ENCODE peak calls at places on chromosomes 6 and 20, in five cellular contexts. One of them, this sample, is unnamed.

GRCh38 chr6:70413829-70414494 is 654 bp downstream of the FAM135A start:
- DNase-seq in H1: no peak
- DNase-seq in neural progenitor cell: peak; percentile 37
- DNase-seq in IMR-90: no peak
- DNase-seq in PC-3: peak; percentile 12
- DNase-seq in this sample: no peak

GRCh38 chr6:11785953-11786579 is 7.5 kb upstream of the ADTRP start:
- DNase-seq in H1: no peak
- DNase-seq in neural progenitor cell: no peak
- DNase-seq in PC-3: no peak
- DNase-seq in IMR-90: no peak
- DNase-seq in this sample: no peak

GRCh38 chr6:25661129-25661779 is 9.2 kb downstream of the SCGN start:
- DNase-seq in IMR-90: no peak
- DNase-seq in neural progenitor cell: no peak
- DNase-seq in PC-3: no peak
- DNase-seq in H1: no peak
- DNase-seq in this sample: no peak

GRCh38 chr6:41182069-41183034 is 18.6 kb downstream of the TREML2 start:
- DNase-seq in IMR-90: peak; percentile 55
- DNase-seq in PC-3: peak; percentile 62
- DNase-seq in H1: peak; percentile 53
- DNase-seq in neural progenitor cell: peak; percentile 62
- DNase-seq in this sample: peak; percentile 30

GRCh38 chr6:5950448-5950847 is 56.3 kb downstream of the NRN1 start:
- DNase-seq in IMR-90: no peak
- DNase-seq in PC-3: peak; percentile 33
- DNase-seq in H1: peak; percentile 73
- DNase-seq in neural progenitor cell: peak; percentile 41
- DNase-seq in this sample: no peak

GRCh38 chr6:21987501-21987957 is 309.3 kb downstream of the PRL start:
- DNase-seq in neural progenitor cell: peak; percentile 29
- DNase-seq in PC-3: peak; percentile 75
- DNase-seq in H1: no peak
- DNase-seq in IMR-90: peak; percentile 97
- DNase-seq in this sample: no peak

GRCh38 chr20:19926581-19926980 is 90.6 kb upstream of the NAA20 start:
- DNase-seq in PC-3: no peak
- DNase-seq in H1: no peak
- DNase-seq in IMR-90: peak; percentile 51
- DNase-seq in neural progenitor cell: no peak
- DNase-seq in this sample: no peak

GRCh38 chr6:40715501-40716403 is 128.6 kb upstream of the LRFN2 start:
- DNase-seq in PC-3: no peak
- DNase-seq in neural progenitor cell: peak; percentile 21
- DNase-seq in IMR-90: no peak
- DNase-seq in H1: no peak
- DNase-seq in this sample: no peak

GRCh38 chr6:38391206-38391908 is 248.4 kb downstream of the BTBD9 start:
- DNase-seq in IMR-90: peak; percentile 55
- DNase-seq in PC-3: peak; percentile 65
- DNase-seq in H1: no peak
- DNase-seq in neural progenitor cell: peak; percentile 37
- DNase-seq in this sample: no peak

GRCh38 chr6:134443009-134443408 is 125.1 kb upstream of the SGK1 start:
- DNase-seq in PC-3: no peak
- DNase-seq in IMR-90: no peak
- DNase-seq in H1: no peak
- DNase-seq in neural progenitor cell: no peak
- DNase-seq in this sample: no peak

GRCh38 chr6:53986165-53986720 is 125.0 kb upstream of the MLIP start:
- DNase-seq in IMR-90: peak; percentile 70
- DNase-seq in PC-3: peak; percentile 79
- DNase-seq in H1: no peak
- DNase-seq in neural progenitor cell: peak; percentile 60
- DNase-seq in this sample: no peak

GRCh38 chr6:90790058-90790457 is 203.2 kb upstream of the MAP3K7 start:
- DNase-seq in IMR-90: peak; percentile 13
- DNase-seq in H1: no peak
- DNase-seq in neural progenitor cell: no peak
- DNase-seq in PC-3: no peak
- DNase-seq in this sample: no peak

GRCh38 chr6:77930945-77931344 is 278.1 kb downstream of the MEI4 start:
- DNase-seq in IMR-90: no peak
- DNase-seq in neural progenitor cell: no peak
- DNase-seq in H1: no peak
- DNase-seq in PC-3: no peak
- DNase-seq in this sample: no peak

GRCh38 chr6:52788478-52788877 is 15.1 kb downstream of the GSTA1 start:
- DNase-seq in PC-3: no peak
- DNase-seq in H1: no peak
- DNase-seq in neural progenitor cell: no peak
- DNase-seq in IMR-90: peak; percentile 6
- DNase-seq in this sample: no peak

GRCh38 chr6:127340171-127340570 is 3.2 kb downstream of the ECHDC1 start:
- DNase-seq in neural progenitor cell: no peak
- DNase-seq in PC-3: no peak
- DNase-seq in H1: no peak
- DNase-seq in IMR-90: no peak
- DNase-seq in this sample: no peak

GRCh38 chr6:34066772-34067770 is 78.8 kb downstream of the GRM4 start:
- DNase-seq in IMR-90: no peak
- DNase-seq in neural progenitor cell: no peak
- DNase-seq in H1: no peak
- DNase-seq in PC-3: no peak
- DNase-seq in this sample: no peak

GRCh38 chr6:41080623-41081022 is 7.8 kb downstream of the NFYA start:
- DNase-seq in H1: no peak
- DNase-seq in IMR-90: no peak
- DNase-seq in neural progenitor cell: no peak
- DNase-seq in PC-3: no peak
- DNase-seq in this sample: no peak

GRCh38 chr20:38243617-38244016 is 16.9 kb downstream of the KIAA1755 start:
- DNase-seq in neural progenitor cell: no peak
- DNase-seq in PC-3: no peak
- DNase-seq in IMR-90: no peak
- DNase-seq in H1: no peak
- DNase-seq in this sample: no peak

GRCh38 chr20:62320581-62321354 is 18.0 kb downstream of the ADRM1 start:
- DNase-seq in PC-3: peak; percentile 23
- DNase-seq in IMR-90: no peak
- DNase-seq in H1: no peak
- DNase-seq in neural progenitor cell: peak; percentile 33
- DNase-seq in this sample: no peak
- TF ChIP-seq CTCF in PC-3: no peak
- TF ChIP-seq CTCF in IMR-90: no peak
- TF ChIP-seq CTCF in H1: no peak
- TF ChIP-seq CTCF in neural progenitor cell: no peak
- TF ChIP-seq CTCF in this sample: no peak

GRCh38 chr6:75211920-75212590 is 6.2 kb upstream of the COL12A1 start:
- DNase-seq in IMR-90: no peak
- DNase-seq in neural progenitor cell: no peak
- DNase-seq in H1: no peak
- DNase-seq in PC-3: peak; percentile 12
- DNase-seq in this sample: no peak
- H3K27ac ChIP-seq in IMR-90: no peak overlapping the region
- H3K27ac ChIP-seq in neural progenitor cell: no peak overlapping the region
- H3K27ac ChIP-seq in H1: no peak overlapping the region
- H3K27ac ChIP-seq in PC-3: no peak overlapping the region
- H3K27ac ChIP-seq in this sample: no peak overlapping the region

GRCh38 chr6:36963451-36964290 is 9.1 kb downstream of the PI16 start:
- DNase-seq in IMR-90: no peak
- DNase-seq in PC-3: no peak
- DNase-seq in H1: peak; percentile 62
- DNase-seq in neural progenitor cell: no peak
- DNase-seq in this sample: peak; percentile 33

GRCh38 chr6:36967301-36967700 is 12.8 kb downstream of the PI16 start:
- DNase-seq in H1: no peak
- DNase-seq in IMR-90: no peak
- DNase-seq in neural progenitor cell: no peak
- DNase-seq in PC-3: no peak
- DNase-seq in this sample: no peak

GRCh38 chr6:36964349-36964748 is 9.8 kb downstream of the PI16 start:
- DNase-seq in H1: no peak
- DNase-seq in PC-3: no peak
- DNase-seq in IMR-90: no peak
- DNase-seq in neural progenitor cell: no peak
- DNase-seq in this sample: no peak

GRCh38 chr6:36962874-36963273 is 8.3 kb downstream of the PI16 start:
- DNase-seq in H1: peak; percentile 95
- DNase-seq in PC-3: no peak
- DNase-seq in IMR-90: peak; percentile 51
- DNase-seq in neural progenitor cell: peak; percentile 89
- DNase-seq in this sample: peak; percentile 74

DNA sequence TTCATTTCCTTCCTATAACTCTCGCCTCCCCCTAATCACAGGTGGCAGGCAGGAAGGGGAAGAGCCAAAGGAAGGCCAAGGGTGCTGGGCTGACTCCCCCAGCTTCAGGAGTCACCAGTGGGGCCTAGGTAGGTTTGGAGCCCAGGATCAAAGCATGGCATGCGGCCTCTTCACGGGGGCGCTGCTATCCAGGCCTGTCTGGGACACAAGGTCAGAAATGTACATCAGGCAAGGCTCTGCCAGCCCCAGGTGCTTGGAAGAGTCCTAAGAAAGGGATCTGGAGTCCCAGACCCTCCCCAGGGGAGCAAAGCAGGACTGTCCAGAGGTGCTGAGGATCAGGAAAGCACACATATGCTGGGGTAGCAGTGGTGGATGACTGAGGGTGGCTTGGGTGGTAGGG is 10.4 kb downstream of the PI16 start:
- DNase-seq in PC-3: no peak
- DNase-seq in H1: no peak
- DNase-seq in IMR-90: no peak
- DNase-seq in neural progenitor cell: no peak
- DNase-seq in this sample: no peak
- TF ChIP-seq CTCF in PC-3: no peak
- TF ChIP-seq CTCF in H1: no peak
- TF ChIP-seq CTCF in IMR-90: no peak
- TF ChIP-seq CTCF in neural progenitor cell: no peak
- TF ChIP-seq CTCF in this sample: no peak

GRCh38 chr6:139201378-139201777 is 66.5 kb downstream of the HECA start:
- DNase-seq in neural progenitor cell: no peak
- DNase-seq in PC-3: no peak
- DNase-seq in H1: no peak
- DNase-seq in IMR-90: no peak
- DNase-seq in this sample: no peak

GRCh38 chr6:139194740-139195139 is 59.9 kb downstream of the HECA start:
- DNase-seq in H1: no peak
- DNase-seq in PC-3: no peak
- DNase-seq in IMR-90: no peak
- DNase-seq in neural progenitor cell: no peak
- DNase-seq in this sample: no peak

DNA sequence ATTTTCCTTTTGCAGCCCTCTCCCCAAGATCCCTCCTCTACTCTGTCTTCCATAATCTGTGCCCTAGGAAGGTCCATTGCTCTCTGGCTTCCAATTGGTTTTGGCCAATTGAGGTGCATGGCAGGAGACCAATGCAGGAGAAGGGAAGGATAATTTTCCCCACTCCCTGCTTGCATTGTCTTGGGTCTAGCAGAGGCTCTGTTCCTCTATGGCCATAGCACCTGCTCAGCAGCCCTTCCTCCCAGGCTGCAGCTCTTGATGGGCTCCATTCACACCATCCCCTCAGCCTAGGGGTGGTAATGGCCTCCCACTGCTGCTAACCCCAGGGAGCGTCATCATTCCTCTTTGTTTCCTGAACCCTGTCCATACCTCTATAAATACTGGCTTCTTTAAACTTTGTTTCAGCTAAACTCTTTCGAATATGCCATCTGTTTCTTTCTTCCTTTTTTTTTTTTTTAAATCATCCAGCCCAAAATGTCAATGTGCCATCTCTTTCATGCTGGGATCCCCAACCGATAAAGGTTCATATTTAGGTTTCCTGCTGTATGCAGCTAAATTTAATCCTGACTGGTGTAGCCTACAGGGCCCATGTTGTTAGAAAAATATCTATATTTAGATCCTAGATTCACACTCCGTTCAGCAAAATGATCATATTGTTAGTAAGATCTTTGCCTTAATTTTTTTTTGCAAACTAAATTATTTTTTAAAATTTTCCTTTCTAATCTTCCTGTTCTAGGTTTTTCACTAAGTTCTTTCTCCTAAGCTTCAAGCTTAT is 63.8 kb downstream of the HECA start:
- DNase-seq in neural progenitor cell: no peak
- DNase-seq in H1: no peak
- DNase-seq in IMR-90: no peak
- DNase-seq in PC-3: no peak
- DNase-seq in this sample: no peak
- H3K27ac ChIP-seq in neural progenitor cell: no peak overlapping the region
- H3K27ac ChIP-seq in H1: no peak overlapping the region
- H3K27ac ChIP-seq in IMR-90: no peak overlapping the region
- H3K27ac ChIP-seq in PC-3: no peak overlapping the region
- H3K27ac ChIP-seq in this sample: no peak overlapping the region

GRCh38 chr6:160733045-160733646 is 31.1 kb downstream of the PLG start:
- DNase-seq in PC-3: peak; percentile 68
- DNase-seq in H1: peak; percentile 48
- DNase-seq in IMR-90: peak; percentile 13
- DNase-seq in neural progenitor cell: peak; percentile 77
- DNase-seq in this sample: no peak

GRCh38 chr6:160735523-160735922 is 33.5 kb downstream of the PLG start:
- DNase-seq in neural progenitor cell: no peak
- DNase-seq in PC-3: no peak
- DNase-seq in IMR-90: no peak
- DNase-seq in H1: no peak
- DNase-seq in this sample: no peak

GRCh38 chr6:160734627-160735026 is 32.6 kb downstream of the PLG start:
- DNase-seq in H1: no peak
- DNase-seq in PC-3: no peak
- DNase-seq in IMR-90: no peak
- DNase-seq in neural progenitor cell: no peak
- DNase-seq in this sample: no peak

GRCh38 chr6:160730911-160731310 is 28.9 kb downstream of the PLG start:
- DNase-seq in IMR-90: no peak
- DNase-seq in PC-3: peak; percentile 25
- DNase-seq in neural progenitor cell: peak; percentile 13
- DNase-seq in H1: peak; percentile 68
- DNase-seq in this sample: no peak
- TF ChIP-seq CTCF in IMR-90: no peak
- TF ChIP-seq CTCF in PC-3: peak; percentile 32
- TF ChIP-seq CTCF in neural progenitor cell: peak; percentile 47
- TF ChIP-seq CTCF in H1: peak; percentile 53
- TF ChIP-seq CTCF in this sample: no peak

GRCh38 chr6:146931214-146931613 is 273.0 kb upstream of the STXBP5 start:
- DNase-seq in neural progenitor cell: no peak
- DNase-seq in IMR-90: no peak
- DNase-seq in H1: no peak
- DNase-seq in PC-3: no peak
- DNase-seq in this sample: no peak

DNA sequence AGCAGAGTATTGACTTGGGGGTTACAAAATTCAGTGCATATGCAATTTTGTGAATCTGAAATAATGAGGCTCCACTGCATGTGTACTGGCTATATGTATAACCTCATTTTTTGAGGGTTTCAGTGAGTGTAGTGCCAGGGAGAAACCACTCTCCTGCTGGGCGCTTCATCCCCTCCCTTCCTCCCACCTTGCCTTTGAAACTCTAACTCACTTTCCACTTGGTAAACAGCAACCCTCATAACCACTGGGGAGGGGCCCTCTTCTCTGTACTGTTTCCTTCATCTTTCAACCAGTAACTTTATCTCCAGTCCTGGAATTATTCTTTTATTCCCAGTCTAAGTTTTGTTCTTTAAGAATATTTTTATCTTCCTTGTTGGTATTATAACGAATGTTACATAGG is 268.7 kb upstream of the STXBP5 start:
- DNase-seq in H1: no peak
- DNase-seq in PC-3: no peak
- DNase-seq in IMR-90: no peak
- DNase-seq in neural progenitor cell: no peak
- DNase-seq in this sample: no peak
- H3K27ac ChIP-seq in H1: no peak overlapping the region
- H3K27ac ChIP-seq in PC-3: no peak overlapping the region
- H3K27ac ChIP-seq in IMR-90: no peak overlapping the region
- H3K27ac ChIP-seq in neural progenitor cell: no peak overlapping the region
- H3K27ac ChIP-seq in this sample: no peak overlapping the region